ENCODE peak calls at places on chromosomes 1 and 21, in five cellular contexts. I is neural progenitor cell; Q is neural crest cell; A is CD8-positive, alpha-beta T cell; L is mammary epithelial cell. O is an unnamed sample.

GRCh38 chr1:89363196-89363595 is 663 bp upstream of the GBP6 start:
- DNase-seq in Q (no peak), I (no peak), A (no peak), L (peak), O (peak)

GRCh38 chr1:51302746-51303145 is 27.6 kb downstream of the TTC39A start:
- DNase-seq in I (no peak), Q (no peak), A (no peak), L (no peak), O (no peak)

GRCh38 chr1:225578247-225578646 is 74.7 kb downstream of the ENAH start:
- DNase-seq in L (no peak), A (no peak), I (no peak), Q (no peak), O (no peak)

GRCh38 chr1:158180741-158181576 is at the start of gene CD1D:
- DNase-seq in L (peak), I (peak), A (no peak), Q (peak), O (no peak)

GRCh38 chr1:43881415-43881814 is 52.2 kb upstream of the ARTN start:
- DNase-seq in L (no peak), I (peak), Q (no peak), A (no peak), O (no peak)

GRCh38 chr1:151312439-151313225 is 14.6 kb downstream of the PI4KB start:
- DNase-seq in I (no peak), A (no peak), Q (no peak), L (no peak), O (peak)

GRCh38 chr1:68384321-68384813 is 65.4 kb downstream of the RPE65 start:
- DNase-seq in L (peak), I (no peak), A (no peak), Q (no peak), O (peak)

GRCh38 chr1:50940291-50940690 is 19.8 kb downstream of the FAF1 start:
- DNase-seq in L (peak), A (no peak), Q (no peak), I (no peak), O (no peak)

GRCh38 chr1:26288311-26288941 is 8.5 kb downstream of the SH3BGRL3 start:
- DNase-seq in I (no peak), A (peak), Q (no peak), L (no peak), O (peak)

GRCh38 chr1:157882560-157882959 is 41.0 kb upstream of the CD5L start:
- DNase-seq in Q (no peak), A (no peak), L (no peak), I (no peak), O (no peak)

GRCh38 chr21:45363921-45364463 is 41.0 kb upstream of the COL18A1 start:
- DNase-seq in Q (no peak), L (peak), I (no peak), A (no peak), O (peak)

GRCh38 chr1:145892486-145893087 is 6.9 kb upstream of the ANKRD35 start:
- DNase-seq in Q (no peak), A (no peak), L (no peak), I (no peak), O (peak)

GRCh38 chr1:201309420-201309819 is 26.1 kb downstream of the PKP1 start:
- DNase-seq in Q (peak), L (peak), I (peak), A (no peak), O (peak)

GRCh38 chr1:188958461-188959115 is 1519.1 kb downstream of the BRINP3 start:
- DNase-seq in Q (no peak), L (no peak), A (no peak), I (no peak), O (peak)

GRCh38 chr1:218611916-218612580 is 266.9 kb downstream of the TGFB2 start:
- DNase-seq in I (no peak), Q (no peak), A (no peak), L (no peak), O (no peak)

GRCh38 chr1:192067360-192067759 is 90.9 kb upstream of the RGS18 start:
- DNase-seq in Q (no peak), A (no peak), I (peak), L (no peak), O (peak)

GRCh38 chr1:153001382-153001781 is at the start of gene SPRR3:
- DNase-seq in Q (no peak), L (no peak), I (no peak), A (no peak), O (no peak)

GRCh38 chr1:56189946-56190920 is 389.1 kb downstream of the PLPP3 start:
- DNase-seq in Q (peak), I (peak), A (no peak), L (no peak), O (no peak)

GRCh38 chr21:32868631-32869454 is 97.3 kb upstream of the PAXBP1 start:
- DNase-seq in A (no peak), I (peak), L (no peak), Q (no peak), O (no peak)

GRCh38 chr1:107648071-107648470 is 316.9 kb downstream of the VAV3 start:
- DNase-seq in Q (no peak), I (no peak), A (no peak), L (peak), O (peak)

GRCh38 chr1:195971589-195971988 is 636.7 kb downstream of the KCNT2 start:
- DNase-seq in Q (no peak), I (no peak), A (no peak), L (no peak), O (no peak)

GRCh38 chr1:164673584-164674214 is 114.7 kb downstream of the PBX1 start:
- DNase-seq in I (peak), L (no peak), Q (peak), A (no peak), O (no peak)

GRCh38 chr1:44035726-44036408 is 4.6 kb upstream of the SLC6A9 start:
- DNase-seq in L (no peak), A (no peak), Q (no peak), I (peak), O (no peak)

GRCh38 chr21:46079357-46080170 is 18.3 kb upstream of the COL6A2 start:
- DNase-seq in Q (no peak), I (no peak), A (no peak), L (no peak), O (peak)

GRCh38 chr1:100036718-100037664 is 67.2 kb downstream of the SLC35A3 start:
- DNase-seq in I (peak), Q (no peak), L (peak), A (no peak), O (peak)

GRCh38 chr1:247118946-247119446 is 14.8 kb upstream of the ZNF669 start:
- DNase-seq in I (peak), L (no peak), A (peak), Q (no peak), O (no peak)

GRCh38 chr21:45889115-45889708 is 92.4 kb upstream of the COL6A1 start:
- DNase-seq in I (no peak), Q (no peak), L (no peak), A (no peak), O (no peak)

GRCh38 chr1:103513720-103514119 is 11.8 kb upstream of the RNPC3 start:
- DNase-seq in I (no peak), A (no peak), L (peak), Q (no peak), O (peak)

O was measured in IMR-90.